ENCODE peak calls at places on chromosomes 5 and 9, in eight cellular contexts. K is endothelial cell of umbilical vein, Q is MM.1S, R is fibroblast of lung, V is HCT116, T is OCI-LY7, O is PC-3, H is PC-9. I is an unnamed sample.

GRCh38 chr9:71326360-71326759 is 204.9 kb upstream of the TRPM3 start:
- DNase-seq in R (no peak), O (peak; percentile 73), K (no peak), H (no peak), Q (no peak), V (no peak), T (no peak), I (peak; percentile 78)

GRCh38 chr5:126208691-126209090 is 214.5 kb upstream of the GRAMD2B start:
- DNase-seq in O (no peak), T (no peak), V (no peak), H (no peak), Q (no peak), R (no peak), K (no peak), I (no peak)

GRCh38 chr5:111165058-111165457 is 59.1 kb upstream of the CAMK4 start:
- DNase-seq in T (no peak), R (no peak), Q (no peak), H (no peak), K (no peak), O (no peak), V (no peak), I (no peak)

GRCh38 chr5:133731951-133732350 is 119.6 kb upstream of the FSTL4 start:
- DNase-seq in H (no peak), K (no peak), T (no peak), R (no peak), O (no peak), Q (no peak), V (no peak), I (no peak)

GRCh38 chr5:89282832-89283510 is 400.0 kb upstream of the MEF2C start:
- DNase-seq in O (peak; percentile 82), R (peak; percentile 67), Q (no peak), T (no peak), K (peak; percentile 28), H (no peak), V (peak; percentile 29), I (peak; percentile 90)

GRCh38 chr5:123156577-123157296 is 67.7 kb downstream of the PRDM6 start:
- DNase-seq in R (peak; percentile 98), O (no peak), K (no peak), V (no peak), H (no peak), T (no peak), Q (no peak), I (peak; percentile 28)

GRCh38 chr5:1642621-1643061 is 118.9 kb upstream of the LPCAT1 start:
- DNase-seq in R (no peak), K (no peak), Q (no peak), H (no peak), O (no peak), V (no peak), T (no peak), I (no peak)

GRCh38 chr5:33588654-33589372 is 148.0 kb downstream of the TARS1 start:
- DNase-seq in T (peak; percentile 27), K (peak; percentile 23), V (peak; percentile 47), H (no peak), R (no peak), O (peak; percentile 24), Q (no peak), I (no peak)

GRCh38 chr9:119278138-119278537 is 91.1 kb downstream of the BRINP1 start:
- DNase-seq in O (no peak), R (no peak), V (no peak), T (no peak), H (no peak), Q (no peak), K (no peak), I (no peak)

GRCh38 chr5:95284512-95285405 is at the start of gene MCTP1:
- DNase-seq in R (no peak), T (no peak), Q (peak; percentile 16), H (peak; percentile 41), V (no peak), O (peak; percentile 5), K (peak; percentile 21), I (peak; percentile 30)

GRCh38 chr9:6757988-6758417 is 230 bp downstream of the KDM4C start:
- DNase-seq in T (no peak), O (no peak), V (no peak), Q (no peak), H (no peak), K (no peak), R (no peak), I (no peak)

GRCh38 chr9:92463387-92463786 is 18.9 kb downstream of the ASPN start:
- DNase-seq in T (no peak), O (no peak), V (no peak), Q (no peak), H (no peak), R (no peak), K (no peak), I (no peak)

GRCh38 chr9:84374516-84374915 is 34.0 kb upstream of the SLC28A3 start:
- DNase-seq in V (no peak), O (no peak), K (no peak), T (no peak), R (no peak), H (no peak), Q (no peak), I (no peak)

GRCh38 chr5:153896701-153897100 is 142.0 kb downstream of the FAM114A2 start:
- DNase-seq in H (no peak), V (no peak), T (peak; percentile 29), Q (peak; percentile 51), O (no peak), R (peak; percentile 73), K (no peak), I (peak; percentile 51)

GRCh38 chr9:7117676-7118561 is 360.1 kb downstream of the KDM4C start:
- DNase-seq in T (no peak), Q (no peak), H (no peak), K (no peak), O (peak; percentile 41), R (peak; percentile 51), V (no peak), I (peak; percentile 56)

GRCh38 chr5:119388619-119389190 is 32.9 kb downstream of the TNFAIP8 start:
- DNase-seq in K (no peak), T (no peak), R (no peak), V (no peak), O (no peak), H (no peak), Q (no peak), I (no peak)

GRCh38 chr9:129108805-129109370 is 1.7 kb downstream of the CRAT start:
- DNase-seq in O (peak; percentile 32), R (no peak), K (no peak), T (no peak), Q (no peak), H (no peak), V (no peak), I (no peak)

GRCh38 chr9:129109952-129110739 is 447 bp downstream of the CRAT start:
- DNase-seq in O (no peak), Q (no peak), T (peak; percentile 16), R (peak; percentile 12), H (peak; percentile 27), V (no peak), K (no peak), I (no peak)

GRCh38 chr9:129108083-129108804 is 2.3 kb downstream of the CRAT start:
- DNase-seq in H (no peak), K (no peak), R (no peak), O (no peak), Q (no peak), V (no peak), T (no peak), I (no peak)

GRCh38 chr9:129110740-129111142 is at the start of gene CRAT:
- DNase-seq in R (peak; percentile 94), O (peak; percentile 78), T (peak; percentile 92), H (peak; percentile 96), Q (peak; percentile 94), V (peak; percentile 86), K (peak; percentile 91), I (peak; percentile 90)

GRCh38 chr9:129109504-129109903 is 1.1 kb downstream of the CRAT start:
- DNase-seq in R (peak; percentile 6), T (peak; percentile 16), O (peak; percentile 21), K (no peak), V (no peak), H (no peak), Q (peak; percentile 16), I (no peak)
- H3K4me3 ChIP-seq in R (peak overlapping the region; percentile 90), T (no peak overlapping the region), O (peak overlapping the region; percentile 78), K (no peak overlapping the region), V (peak overlapping the region; percentile 74), H (no peak overlapping the region), Q (no peak overlapping the region), I (no peak overlapping the region)

GRCh38 chr9:36398745-36399144 is 1.3 kb downstream of the RNF38 start:
- DNase-seq in K (no peak), H (no peak), T (no peak), R (peak; percentile 18), V (no peak), Q (no peak), O (no peak), I (peak; percentile 33)
- H4K20me1 ChIP-seq in K (peaks cover 17% of the 10 kb centered on the region), H (no peaks in the 10 kb centered on the region), T (peaks cover 14% of the 10 kb centered on the region), R (no peaks in the 10 kb centered on the region), V (no peaks in the 10 kb centered on the region), Q (no peaks in the 10 kb centered on the region), O (peaks cover 2% of the 10 kb centered on the region), I (no peaks in the 10 kb centered on the region)

DNA sequence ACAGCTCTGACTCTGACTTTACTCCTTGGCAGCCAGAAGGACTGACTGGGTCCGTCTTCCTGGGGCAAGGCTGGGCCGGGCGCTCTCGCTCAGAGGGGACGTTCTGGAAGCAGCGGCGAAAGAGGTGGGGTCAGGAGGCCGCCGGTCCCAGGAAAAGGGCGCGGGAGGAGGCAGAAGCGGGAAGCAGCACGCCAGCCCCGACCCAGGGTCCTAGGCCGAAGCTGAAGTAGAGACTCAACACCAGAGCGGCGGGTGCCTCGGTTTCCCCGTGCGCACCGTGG is 1.5 kb downstream of the SHB start:
- DNase-seq in R (no peak), K (no peak), V (no peak), O (no peak), T (no peak), Q (no peak), H (no peak), I (no peak)
- H3K4me1 ChIP-seq in R (peaks cover 16% of the 10 kb centered on the region), K (peaks cover 52% of the 10 kb centered on the region), V (peaks cover 67% of the 10 kb centered on the region), O (peaks cover 42% of the 10 kb centered on the region), T (peaks cover 5% of the 10 kb centered on the region), Q (peaks cover 18% of the 10 kb centered on the region), H (peaks cover 49% of the 10 kb centered on the region), I (peaks cover 22% of the 10 kb centered on the region)

GRCh38 chr9:32434892-32435291 is 50.4 kb downstream of the ACO1 start:
- DNase-seq in T (no peak), H (no peak), V (no peak), R (no peak), O (no peak), K (no peak), Q (no peak), I (no peak)

GRCh38 chr9:32427111-32427873 is 42.8 kb downstream of the ACO1 start:
- DNase-seq in V (no peak), K (no peak), R (peak; percentile 56), Q (no peak), T (no peak), H (peak; percentile 20), O (peak; percentile 5), I (no peak)

GRCh38 chr9:32431940-32432555 is 47.6 kb downstream of the ACO1 start:
- DNase-seq in R (peak; percentile 67), H (no peak), Q (no peak), V (peak; percentile 13), K (peak; percentile 54), O (peak; percentile 36), T (peak; percentile 35), I (peak; percentile 4)

GRCh38 chr9:32430720-32431119 is 46.3 kb downstream of the ACO1 start:
- DNase-seq in T (no peak), V (no peak), Q (no peak), K (peak; percentile 73), O (peak; percentile 33), H (no peak), R (peak; percentile 38), I (peak; percentile 24)

DNA sequence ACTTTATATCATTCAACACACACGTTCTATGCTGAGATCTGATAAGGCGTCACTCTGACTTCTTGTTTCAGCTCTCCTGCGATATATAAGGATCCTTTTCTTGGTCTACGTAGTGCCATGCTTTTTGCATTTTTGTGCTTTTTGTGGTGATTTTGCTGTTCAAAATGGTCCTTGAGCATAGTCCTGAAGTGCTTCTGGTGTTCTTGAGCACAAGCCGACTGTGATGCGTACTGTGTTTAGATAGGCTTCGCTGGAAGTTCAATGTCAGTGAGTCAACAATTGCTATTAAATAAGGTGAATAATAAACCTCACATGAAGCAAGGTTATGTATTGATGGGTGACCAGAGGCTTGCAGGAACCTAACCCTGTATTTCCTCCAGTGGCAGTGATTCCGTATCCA is 46.8 kb downstream of the ACO1 start:
- DNase-seq in H (no peak), Q (no peak), R (no peak), K (no peak), O (no peak), V (no peak), T (no peak), I (no peak)
- H3K4me3 ChIP-seq in H (no peak overlapping the region), Q (no peak overlapping the region), R (no peak overlapping the region), K (peak overlapping the region; percentile 43), O (no peak overlapping the region), V (no peak overlapping the region), T (no peak overlapping the region), I (no peak overlapping the region)